ENCODE peak calls at places on chromosomes 6 and 20, in seven cellular contexts. D is CD8-positive, alpha-beta memory T cell; N is stomach; V is uterus; X is ovary; Q is heart left ventricle; K is CD4-positive, CD25-positive, alpha-beta regulatory T cell. J is an unnamed sample.

GRCh38 chr6:34955447-34955846 is 66.4 kb downstream of the ANKS1A start:
- DNase-seq in K (no peak), X (no peak), V (no peak), N (no peak), Q (no peak), D (no peak), J (no peak)

GRCh38 chr6:73608761-73609160 is 45.0 kb downstream of the SLC17A5 start:
- DNase-seq in D (no peak), N (no peak), X (no peak), Q (no peak), V (no peak), K (no peak), J (no peak)

GRCh38 chr20:32707691-32708581 is 34.2 kb upstream of the C20orf203 start:
- DNase-seq in K (no peak), N (no peak), Q (no peak), X (no peak), V (no peak), D (no peak), J (no peak)

GRCh38 chr6:18062733-18063132 is 59.7 kb downstream of the NHLRC1 start:
- DNase-seq in K (no peak), V (no peak), X (no peak), D (no peak), N (peak), Q (no peak), J (no peak)

GRCh38 chr6:33620158-33620583 is 951 bp upstream of the ITPR3 start:
- DNase-seq in V (no peak), D (peak), K (peak), X (no peak), N (peak), Q (no peak), J (peak)

GRCh38 chr20:17967595-17968365 is 814 bp downstream of the SNX5 start:
- DNase-seq in X (no peak), N (peak), D (no peak), Q (no peak), V (no peak), K (no peak), J (peak)

GRCh38 chr6:317068-317451 is 24.8 kb downstream of the DUSP22 start:
- DNase-seq in X (no peak), K (no peak), D (no peak), Q (no peak), N (no peak), V (no peak), J (no peak)

GRCh38 chr6:13513606-13514502 is 26.5 kb upstream of the GFOD1 start:
- DNase-seq in K (no peak), N (no peak), D (no peak), X (no peak), V (no peak), Q (peak), J (no peak)

GRCh38 chr6:93675856-93676255 is 256.5 kb upstream of the EPHA7 start:
- DNase-seq in V (no peak), D (no peak), Q (no peak), N (no peak), X (no peak), K (no peak), J (no peak)

GRCh38 chr20:61065853-61066252 is 186.2 kb upstream of the CDH4 start:
- DNase-seq in N (no peak), X (no peak), K (no peak), Q (no peak), V (no peak), D (no peak), J (no peak)

GRCh38 chr20:50029697-50030428 is 47.1 kb downstream of the SNAI1 start:
- DNase-seq in N (peak), X (peak), D (no peak), K (no peak), V (peak), Q (peak), J (peak)

GRCh38 chr6:35151472-35151871 is 10.3 kb upstream of the TCP11 start:
- DNase-seq in Q (no peak), N (no peak), D (no peak), K (no peak), V (no peak), X (no peak), J (no peak)

GRCh38 chr6:75531174-75531573 is 37.6 kb upstream of the FILIP1 start:
- DNase-seq in K (no peak), N (no peak), X (no peak), V (no peak), Q (no peak), D (no peak), J (no peak)

GRCh38 chr6:36098253-36098919 is 31.9 kb upstream of the MAPK13 start:
- DNase-seq in D (no peak), Q (no peak), V (no peak), N (no peak), K (no peak), X (no peak), J (no peak)

GRCh38 chr6:137851669-137852068 is 15.4 kb upstream of the TNFAIP3 start:
- DNase-seq in Q (no peak), K (no peak), N (no peak), V (no peak), X (no peak), D (no peak), J (no peak)
- H3K27ac ChIP-seq in Q (no peak), K (no peak), N (no peak), V (no peak), X (no peak), D (no peak), J (no peak)

DNA sequence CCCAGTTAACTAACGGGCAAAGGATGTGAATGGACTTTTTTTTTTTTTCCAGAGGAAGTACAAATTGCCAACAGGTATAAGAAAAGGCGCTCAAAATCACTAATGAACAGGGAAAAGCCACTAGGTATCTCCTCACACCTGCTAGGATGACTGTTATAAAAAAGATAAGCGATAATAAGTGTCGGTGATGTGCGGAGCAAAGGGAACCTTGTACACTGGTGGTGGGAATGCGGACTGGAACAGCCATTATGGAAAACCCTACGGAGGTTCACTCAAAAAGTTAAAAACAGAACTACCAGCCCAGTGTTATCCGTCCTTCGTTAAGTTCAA is 787 bp upstream of the RAB32 start:
- DNase-seq in V (no peak), K (no peak), X (no peak), D (no peak), Q (no peak), N (no peak), J (no peak)
- H3K27ac ChIP-seq in V (peak), K (no peak), X (peak), D (peak), Q (peak), N (peak), J (peak)

DNA sequence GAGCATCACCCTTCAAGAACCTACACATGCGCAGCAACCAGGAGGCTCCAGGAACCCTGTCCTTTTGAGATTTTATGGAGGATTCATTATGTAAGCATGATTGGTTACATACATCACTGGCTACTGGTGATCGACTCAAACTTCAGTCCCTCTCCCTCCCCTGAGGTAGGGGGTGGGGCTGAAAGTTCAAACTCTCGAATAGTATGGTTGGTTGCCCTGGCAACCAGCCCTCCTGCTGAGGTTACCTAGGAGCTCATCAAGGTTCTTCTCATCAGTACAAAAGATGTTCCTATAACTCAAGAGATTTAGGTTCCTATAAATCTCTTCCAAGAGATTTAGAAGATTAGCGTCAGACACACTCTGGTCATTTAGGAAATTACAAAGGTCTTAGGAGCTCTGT is 21.9 kb upstream of the ZSCAN9 start:
- DNase-seq in D (no peak), K (no peak), N (no peak), X (no peak), V (no peak), Q (no peak), J (no peak)
- H3K27ac ChIP-seq in D (no peak), K (no peak), N (no peak), X (no peak), V (no peak), Q (no peak), J (no peak)

DNA sequence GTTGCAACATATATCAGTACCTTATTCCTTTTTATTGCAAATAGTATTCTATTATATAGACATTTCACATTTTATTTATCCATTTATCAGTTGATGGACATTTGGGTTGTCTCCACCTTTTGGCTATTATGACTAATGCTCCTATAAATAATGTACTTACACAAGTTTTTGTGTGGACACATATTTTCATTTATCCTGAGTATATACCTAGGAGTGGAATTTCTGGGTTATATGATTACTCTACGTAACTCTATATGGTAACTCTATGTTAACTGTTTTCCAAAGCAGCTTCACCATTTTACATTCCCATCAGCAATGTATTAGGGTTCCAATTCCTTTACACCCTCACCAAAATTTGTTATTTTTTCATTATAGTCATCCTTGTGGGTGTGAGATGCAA is 405.0 kb downstream of the ESR1 start:
- DNase-seq in N (no peak), Q (no peak), D (no peak), X (no peak), V (no peak), K (no peak), J (no peak)
- H3K27ac ChIP-seq in N (no peak), Q (no peak), D (no peak), X (no peak), V (no peak), K (no peak), J (no peak)

GRCh38 chr6:140318408-140318807 is 944.0 kb upstream of the CITED2 start:
- DNase-seq in D (no peak), V (no peak), Q (no peak), N (no peak), X (no peak), K (no peak), J (no peak)

GRCh38 chr6:140321891-140322290 is 947.4 kb upstream of the CITED2 start:
- DNase-seq in Q (no peak), D (no peak), K (no peak), N (no peak), V (no peak), X (no peak), J (no peak)

GRCh38 chr6:140320081-140320798 is 945.8 kb upstream of the CITED2 start:
- DNase-seq in Q (no peak), V (no peak), X (no peak), D (no peak), K (no peak), N (no peak), J (no peak)

GRCh38 chr6:140319209-140319608 is 944.8 kb upstream of the CITED2 start:
- DNase-seq in X (no peak), D (no peak), Q (no peak), V (no peak), N (no peak), K (no peak), J (no peak)

GRCh38 chr6:140320799-140321099 is 946.3 kb upstream of the CITED2 start:
- DNase-seq in X (no peak), K (no peak), D (no peak), V (no peak), N (no peak), Q (no peak), J (no peak)
- H3K27ac ChIP-seq in X (no peak), K (no peak), D (no peak), V (peak), N (no peak), Q (peak), J (peak)

GRCh38 chr6:30481213-30481964 is 7.9 kb upstream of the HLA-E start:
- DNase-seq in X (peak), Q (no peak), N (no peak), V (no peak), K (no peak), D (no peak), J (no peak)

GRCh38 chr6:30483677-30484279 is 5.5 kb upstream of the HLA-E start:
- DNase-seq in K (no peak), Q (no peak), V (peak), N (no peak), D (peak), X (no peak), J (peak)

GRCh38 chr6:30485236-30485635 is 4.1 kb upstream of the HLA-E start:
- DNase-seq in N (no peak), Q (no peak), X (no peak), K (no peak), D (no peak), V (no peak), J (no peak)

DNA sequence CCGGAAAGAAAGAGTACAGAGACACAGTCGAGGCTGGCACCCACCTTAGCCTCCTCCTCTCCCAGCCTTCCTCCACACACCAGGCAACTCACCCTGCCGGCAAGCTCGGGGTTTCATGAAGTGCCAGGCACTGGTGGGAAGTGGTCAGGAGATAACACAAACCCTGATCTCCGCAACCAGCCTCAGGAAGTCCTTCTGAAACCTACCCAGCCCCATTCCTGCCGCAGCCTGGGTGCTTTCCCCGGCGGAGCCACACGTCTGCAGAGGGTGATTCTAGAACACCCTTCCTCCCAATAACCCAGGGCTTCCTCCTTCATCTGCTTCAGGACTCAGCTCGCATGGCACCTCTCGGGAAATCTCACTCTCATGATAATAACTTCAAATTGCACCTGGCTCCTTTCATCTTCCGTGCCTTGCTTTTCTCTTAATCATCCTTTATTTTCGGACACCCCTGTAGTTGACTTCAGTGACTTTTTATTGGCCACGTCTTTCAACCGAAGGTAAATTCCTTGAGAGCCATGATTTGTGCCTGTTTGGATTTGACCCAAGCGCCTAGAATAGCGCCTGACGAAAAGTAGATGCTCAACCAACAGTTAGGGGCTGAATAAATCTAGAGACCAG is 8.7 kb upstream of the HLA-E start:
- DNase-seq in N (no peak), X (no peak), Q (no peak), V (no peak), D (peak), K (peak), J (no peak)
- H3K27ac ChIP-seq in N (no peak), X (no peak), Q (no peak), V (no peak), D (no peak), K (no peak), J (no peak)

GRCh38 chr6:22250486-22250885 is 46.4 kb downstream of the PRL start:
- DNase-seq in K (no peak), D (no peak), N (no peak), Q (no peak), X (no peak), V (no peak), J (no peak)
- H3K27ac ChIP-seq in K (no peak), D (no peak), N (no peak), Q (no peak), X (no peak), V (no peak), J (no peak)

GRCh38 chr6:111550953-111551352 is 54.7 kb downstream of the TRAF3IP2 start:
- DNase-seq in Q (no peak), K (no peak), X (no peak), V (no peak), D (no peak), N (no peak), J (no peak)
- H3K27ac ChIP-seq in Q (no peak), K (no peak), X (no peak), V (peak), D (no peak), N (peak), J (no peak)

DNA sequence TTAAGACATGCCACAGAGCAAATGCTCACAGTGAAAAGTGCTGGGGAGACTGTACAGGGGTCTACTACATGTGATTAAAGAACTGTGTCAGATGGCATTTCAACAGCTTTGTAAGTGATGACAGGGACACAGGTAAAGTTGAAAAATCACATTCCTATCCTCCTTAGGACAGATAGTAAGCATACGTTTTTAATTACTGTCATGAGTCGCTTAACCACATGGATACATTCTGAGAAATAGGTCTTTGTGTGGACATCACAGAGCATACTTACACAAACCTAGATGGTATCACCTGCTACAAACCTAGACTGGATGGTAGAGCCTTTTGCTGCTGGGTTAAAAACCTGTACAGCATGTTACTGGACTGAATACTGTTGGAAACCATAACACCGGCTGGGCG is 645.9 kb upstream of the AGPAT4 start:
- DNase-seq in K (no peak), X (no peak), V (no peak), D (no peak), N (no peak), Q (no peak), J (no peak)
- H3K27ac ChIP-seq in K (no peak), X (no peak), V (no peak), D (no peak), N (no peak), Q (no peak), J (no peak)